ENCODE peak calls at places on chromosomes 16 and 17, in nine cellular contexts. K is AG08396; C is stromal cell of bone marrow; S is iPS-NIHi11; N is fibroblast of pulmonary artery; A is stimulated activated CD8-positive, alpha-beta memory T cell treated with anti-CD3 and anti-CD28 coated beads, Interleukin-4, amount 100 ng/mL, for 4 hours; R is GM12878; H is BJ; M is nephron progenitor cell. Q is an unnamed sample.

GRCh38 chr16:25553711-25554436 is 137.9 kb upstream of the HS3ST4 start:
- DNase-seq in A (no peak), K (no peak), R (no peak), M (no peak), H (no peak), C (no peak), S (no peak), N (no peak), Q (no peak)

GRCh38 chr16:2339521-2340484 is 725 bp downstream of the ABCA3 start:
- DNase-seq in H (no peak), C (no peak), M (peak; percentile 61), K (peak; percentile 54), R (no peak), S (peak; percentile 74), N (no peak), A (no peak), Q (peak; percentile 29)

GRCh38 chr16:72789921-72790320 is 258.0 kb downstream of the ZFHX3 start:
- DNase-seq in S (no peak), K (no peak), N (no peak), C (no peak), M (no peak), A (no peak), H (no peak), R (no peak), Q (no peak)

GRCh38 chr17:4940625-4941021 is 555 bp downstream of the RNF167 start:
- DNase-seq in N (no peak), H (no peak), C (no peak), S (no peak), K (no peak), R (no peak), M (peak; percentile 39), A (no peak), Q (peak; percentile 36)

GRCh38 chr16:11708421-11708820 is 34.2 kb downstream of the TXNDC11 start:
- DNase-seq in K (no peak), A (no peak), M (no peak), S (no peak), N (peak; percentile 41), C (no peak), H (no peak), R (no peak), Q (no peak)

GRCh38 chr16:23357761-23358290 is 55.7 kb downstream of the SCNN1B start:
- DNase-seq in S (no peak), H (no peak), M (no peak), R (no peak), A (no peak), K (no peak), C (no peak), N (no peak), Q (no peak)

GRCh38 chr16:67910162-67910561 is 17.1 kb downstream of the PSKH1 start:
- DNase-seq in H (no peak), K (no peak), C (no peak), N (peak; percentile 53), M (no peak), R (no peak), A (no peak), S (no peak), Q (no peak)

GRCh38 chr17:29562615-29563014 is 4.2 kb downstream of the ABHD15 start:
- DNase-seq in N (no peak), M (no peak), C (no peak), A (no peak), R (no peak), K (no peak), H (no peak), S (no peak), Q (no peak)

GRCh38 chr17:81396722-81397313 is 1.6 kb downstream of the BAHCC1 start:
- DNase-seq in C (no peak), N (no peak), R (no peak), S (no peak), H (no peak), M (no peak), A (no peak), K (no peak), Q (peak; percentile 33)

GRCh38 chr17:7380855-7381683 is at the start of gene TNK1:
- DNase-seq in R (no peak), M (peak; percentile 53), K (peak; percentile 48), N (no peak), A (no peak), S (peak; percentile 81), H (no peak), C (no peak), Q (no peak)

GRCh38 chr17:76102944-76103273 is 678 bp downstream of the EXOC7 start:
- DNase-seq in M (no peak), S (no peak), K (no peak), R (no peak), C (no peak), N (no peak), A (no peak), H (no peak), Q (no peak)

GRCh38 chr16:2902337-2903130 is 9.2 kb upstream of the FLYWCH1 start:
- DNase-seq in H (no peak), S (peak; percentile 31), R (no peak), C (no peak), M (no peak), A (no peak), K (no peak), N (no peak), Q (no peak)

GRCh38 chr16:25260416-25260815 is 2.8 kb upstream of the ZKSCAN2 start:
- DNase-seq in R (no peak), K (no peak), C (no peak), M (no peak), A (no peak), N (no peak), H (no peak), S (no peak), Q (no peak)

GRCh38 chr16:11036040-11036439 is 91.7 kb downstream of the CLEC16A start:
- DNase-seq in M (no peak), A (no peak), N (no peak), K (no peak), C (no peak), S (no peak), H (no peak), R (no peak), Q (no peak)

GRCh38 chr16:55389426-55390073 is 65.5 kb downstream of the IRX6 start:
- DNase-seq in C (no peak), M (no peak), A (no peak), H (no peak), N (no peak), R (no peak), S (no peak), K (no peak), Q (no peak)

GRCh38 chr17:2867441-2868424 is 71.5 kb downstream of the RAP1GAP2 start:
- DNase-seq in S (peak; percentile 49), K (no peak), H (peak; percentile 62), C (peak; percentile 49), A (no peak), R (no peak), M (peak; percentile 28), N (peak; percentile 49), Q (no peak)

GRCh38 chr16:84607694-84608093 is 10.2 kb downstream of the COTL1 start:
- DNase-seq in N (no peak), C (no peak), H (no peak), R (no peak), A (no peak), S (no peak), M (no peak), K (no peak), Q (peak; percentile 26)

GRCh38 chr16:31708348-31708747 is 165.3 kb upstream of the ZNF267 start:
- DNase-seq in S (no peak), H (no peak), K (no peak), C (no peak), M (no peak), N (no peak), A (no peak), R (no peak), Q (no peak)

GRCh38 chr17:20223808-20224328 is 214.7 kb downstream of the SPECC1 start:
- DNase-seq in H (no peak), R (no peak), M (no peak), S (no peak), K (no peak), N (no peak), C (no peak), A (no peak), Q (no peak)

GRCh38 chr16:49600976-49601375 is 227.4 kb downstream of the C16orf78 start:
- DNase-seq in S (no peak), H (no peak), C (no peak), N (no peak), M (no peak), K (no peak), A (no peak), R (no peak), Q (no peak)

GRCh38 chr17:59631221-59631720 is 11.6 kb downstream of the CLTC start:
- DNase-seq in S (no peak), A (no peak), R (no peak), H (no peak), K (no peak), C (no peak), N (no peak), M (no peak), Q (no peak)

GRCh38 chr17:82319619-82320062 is 2.2 kb upstream of the CD7 start:
- DNase-seq in M (no peak), K (no peak), H (no peak), R (no peak), S (no peak), C (no peak), N (no peak), A (no peak), Q (no peak)

GRCh38 chr17:57104461-57105175 is 19.6 kb downstream of the AKAP1 start:
- DNase-seq in K (peak; percentile 47), H (peak; percentile 59), C (no peak), R (no peak), A (no peak), N (no peak), S (no peak), M (no peak), Q (no peak)

GRCh38 chr17:55496094-55496881 is 15.0 kb downstream of the SMIM36 start:
- DNase-seq in H (no peak), C (peak; percentile 26), M (no peak), S (no peak), A (no peak), N (peak; percentile 94), K (peak; percentile 29), R (no peak), Q (no peak)

GRCh38 chr17:12568358-12569251 is 97.1 kb upstream of the MYOCD start:
- DNase-seq in C (no peak), A (no peak), H (no peak), N (no peak), S (no peak), K (no peak), R (no peak), M (no peak), Q (no peak)

GRCh38 chr17:41406205-41406604 is 8.8 kb upstream of the KRT31 start:
- DNase-seq in A (no peak), H (no peak), S (peak; percentile 33), K (no peak), M (no peak), R (no peak), N (no peak), C (no peak), Q (no peak)

GRCh38 chr17:48374650-48375230 is 55.3 kb downstream of the SKAP1 start:
- DNase-seq in C (no peak), K (peak; percentile 6), R (no peak), A (no peak), N (no peak), S (peak; percentile 79), H (no peak), M (no peak), Q (peak; percentile 6)

GRCh38 chr17:4485676-4486646 is 12.7 kb upstream of the SPNS2 start:
- DNase-seq in C (no peak), A (peak; percentile 24), K (no peak), H (no peak), S (no peak), M (no peak), R (no peak), N (no peak), Q (peak; percentile 30)

GRCh38 chr16:66720766-66721165 is 24.2 kb upstream of the CMTM4 start:
- DNase-seq in H (no peak), N (no peak), M (no peak), S (no peak), R (no peak), A (no peak), C (no peak), K (no peak), Q (no peak)

GRCh38 chr17:4136373-4136772 is 6.5 kb downstream of the ZZEF1 start:
- DNase-seq in H (no peak), R (no peak), M (no peak), C (no peak), K (no peak), S (no peak), N (no peak), A (no peak), Q (no peak)

Q was measured in T-helper 9 cell.